ENCODE peak calls at places on chromosome 3, in four cellular contexts. U, B, F and H are unnamed samples.

GRCh38 chr3:132084982-132085381 is 50.2 kb upstream of the CPNE4 start:
- DNase-seq in B (no peak), U (no peak), F (no peak), H (no peak)

GRCh38 chr3:154792828-154793227 is 287.3 kb upstream of the MME start:
- DNase-seq in B (no peak), U (no peak), F (no peak), H (no peak)

GRCh38 chr3:181913254-181913653 is 201.5 kb downstream of the SOX2 start:
- DNase-seq in B (no peak), F (no peak), U (no peak), H (no peak)

GRCh38 chr3:10387881-10388621 is 67.1 kb upstream of the SEC13 start:
- DNase-seq in F (no peak), U (no peak), B (no peak), H (no peak)

GRCh38 chr3:62445267-62445666 is 71.9 kb upstream of the FEZF2 start:
- DNase-seq in U (no peak), B (no peak), F (no peak), H (no peak)

GRCh38 chr3:95994338-95994737 is 820.1 kb upstream of the EPHA6 start:
- DNase-seq in B (no peak), F (no peak), U (no peak), H (no peak)

GRCh38 chr3:187986514-187986934 is 167.4 kb upstream of the LPP start:
- DNase-seq in B (no peak), U (no peak), F (peak; percentile 36), H (no peak)

GRCh38 chr3:124890573-124891190 is 3.5 kb upstream of the ITGB5 start:
- DNase-seq in U (no peak), B (no peak), F (no peak), H (no peak)

GRCh38 chr3:20254268-20255117 is 68.5 kb upstream of the SGO1 start:
- DNase-seq in B (no peak), F (no peak), U (no peak), H (no peak)

GRCh38 chr3:65268411-65268810 is 580.6 kb upstream of the ADAMTS9 start:
- DNase-seq in U (no peak), F (no peak), B (no peak), H (no peak)

GRCh38 chr3:45826908-45827307 is 15.0 kb downstream of the LZTFL1 start:
- DNase-seq in B (no peak), F (no peak), U (no peak), H (no peak)

GRCh38 chr3:169667380-169667671 is 3.8 kb upstream of the MECOM start:
- DNase-seq in F (no peak), B (no peak), U (no peak), H (no peak)

GRCh38 chr3:126666002-126666401 is 11.1 kb upstream of the TXNRD3 start:
- DNase-seq in B (no peak), U (no peak), F (no peak), H (no peak)

GRCh38 chr3:113405180-113405579 is 36.1 kb downstream of the CFAP44 start:
- DNase-seq in F (no peak), U (no peak), B (no peak), H (no peak)

GRCh38 chr3:172467170-172467824 is 19.0 kb upstream of the GHSR start:
- DNase-seq in U (no peak), F (peak; percentile 34), B (no peak), H (no peak)

GRCh38 chr3:30768703-30769550 is 125.5 kb downstream of the GADL1 start:
- DNase-seq in F (peak; percentile 43), B (peak; percentile 73), U (peak; percentile 78), H (peak; percentile 69)

GRCh38 chr3:126180477-126181397 is at the start of gene ALDH1L1:
- DNase-seq in B (peak; percentile 68), F (no peak), U (peak; percentile 92), H (peak; percentile 90)

GRCh38 chr3:9405756-9406155 is 8.3 kb downstream of the SETD5 start:
- DNase-seq in B (no peak), U (no peak), F (no peak), H (no peak)

GRCh38 chr3:13746385-13746784 is 133.5 kb downstream of the WNT7A start:
- DNase-seq in F (no peak), U (no peak), B (no peak), H (no peak)

GRCh38 chr3:13745636-13746035 is 134.2 kb downstream of the WNT7A start:
- DNase-seq in U (no peak), F (no peak), B (no peak), H (no peak)

DNA sequence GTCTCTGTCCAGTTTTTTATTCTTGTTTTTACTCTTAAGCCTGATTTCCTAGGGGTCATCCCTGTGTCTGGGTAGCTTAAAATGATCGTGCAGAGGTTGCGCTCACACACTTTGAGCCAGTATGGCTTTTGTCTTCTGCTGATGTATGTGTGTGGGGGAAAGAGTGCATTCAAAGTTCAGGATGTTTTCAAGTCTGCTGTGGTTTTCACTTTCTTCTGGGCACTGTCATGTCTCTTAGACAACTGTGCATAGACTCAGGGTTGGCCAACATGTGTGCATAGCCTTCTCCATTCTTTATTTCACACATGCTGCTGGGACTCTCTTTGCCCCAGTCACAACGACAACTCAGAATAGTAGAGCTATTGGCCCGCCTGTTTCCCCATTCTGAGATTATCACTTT is 139.1 kb downstream of the WNT7A start:
- DNase-seq in U (no peak), F (no peak), B (no peak), H (no peak)
- TF ChIP-seq POLR2A in U (no peak), F (no peak), B (no peak), H (no peak)

GRCh38 chr3:196942226-196942914 is at the start of gene NCBP2:
- DNase-seq in B (peak; percentile 99), F (peak; percentile 87), U (peak; percentile 99), H (peak; percentile 98)
- TF ChIP-seq POLR2A in B (peak; percentile 72), F (peak; percentile 67), U (peak; percentile 61), H (peak; percentile 81)

GRCh38 chr3:50120364-50121095 is 31.8 kb downstream of the RBM5 start:
- DNase-seq in B (no peak), F (no peak), U (peak; percentile 34), H (no peak)
- TF ChIP-seq POLR2A in B (no peak), F (no peak), U (no peak), H (no peak)

DNA sequence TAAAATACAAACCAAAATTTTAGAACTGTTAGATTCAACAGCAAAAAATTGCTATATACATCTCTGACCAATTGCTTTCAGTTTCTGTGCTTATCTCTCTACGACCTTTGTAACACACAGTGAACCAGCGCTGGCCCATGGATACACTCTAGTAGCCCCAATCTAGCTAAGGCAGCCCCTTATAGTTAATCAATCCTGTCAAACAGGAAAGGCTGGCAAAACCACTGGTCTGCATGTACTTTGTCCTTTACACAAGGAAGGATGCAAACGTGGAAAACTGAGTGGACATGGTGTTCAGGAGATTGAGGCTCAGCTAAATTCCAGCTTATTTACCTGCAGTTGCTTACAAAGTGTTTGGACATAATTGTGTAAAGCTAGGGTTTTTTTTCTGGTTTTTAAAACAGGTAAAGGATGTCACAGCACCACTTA is 25.9 kb downstream of the ADGRG7 start:
- DNase-seq in B (no peak), F (no peak), U (no peak), H (no peak)
- TF ChIP-seq POLR2A in B (no peak), F (no peak), U (no peak), H (no peak)

GRCh38 chr3:152272771-152273242 is 4.1 kb downstream of the MBNL1 start:
- DNase-seq in B (no peak), F (no peak), U (no peak), H (no peak)
- TF ChIP-seq POLR2A in B (no peak), F (no peak), U (no peak), H (no peak)

GRCh38 chr3:69084326-69084667 is 440 bp upstream of the ARL6IP5 start:
- DNase-seq in B (no peak), F (peak; percentile 10), U (no peak), H (no peak)

GRCh38 chr3:69081583-69082262 is 1.6 kb upstream of the UBA3 start:
- DNase-seq in U (no peak), B (no peak), F (no peak), H (no peak)

GRCh38 chr3:69079269-69080159 is 651 bp downstream of the UBA3 start:
- DNase-seq in B (no peak), F (no peak), U (peak; percentile 52), H (no peak)

GRCh38 chr3:69082805-69083204 is 1.9 kb upstream of the ARL6IP5 start:
- DNase-seq in B (no peak), U (no peak), F (no peak), H (no peak)

GRCh38 chr3:69080233-69080644 is at the start of gene UBA3:
- DNase-seq in F (peak; percentile 50), B (peak; percentile 91), U (peak; percentile 92), H (peak; percentile 89)
- TF ChIP-seq POLR2A in F (peak; percentile 80), B (peak; percentile 39), U (no peak), H (peak; percentile 41)

GRCh38 chr3:150385296-150386242 is 22.5 kb upstream of the TSC22D2 start:
- DNase-seq in F (no peak), B (no peak), U (no peak), H (no peak)
- TF ChIP-seq POLR2A in F (no peak), B (no peak), U (no peak), H (no peak)

GRCh38 chr3:16319723-16320122 is 54.7 kb downstream of the OXNAD1 start:
- DNase-seq in U (no peak), B (no peak), F (no peak), H (no peak)

GRCh38 chr3:16325850-16326249 is 60.8 kb downstream of the OXNAD1 start:
- DNase-seq in U (no peak), B (no peak), F (no peak), H (no peak)

GRCh38 chr3:16326724-16327349 is 61.8 kb downstream of the OXNAD1 start:
- DNase-seq in F (no peak), U (no peak), B (no peak), H (no peak)

GRCh38 chr3:16322189-16322588 is 57.2 kb downstream of the OXNAD1 start:
- DNase-seq in B (no peak), F (no peak), U (no peak), H (no peak)

GRCh38 chr3:16323737-16324136 is 58.7 kb downstream of the OXNAD1 start:
- DNase-seq in U (no peak), B (no peak), F (no peak), H (no peak)
- TF ChIP-seq POLR2A in U (no peak), B (no peak), F (no peak), H (no peak)

GRCh38 chr3:44734646-44735168 is 5.3 kb downstream of the ZNF501 start:
- DNase-seq in B (no peak), F (no peak), U (no peak), H (no peak)

DNA sequence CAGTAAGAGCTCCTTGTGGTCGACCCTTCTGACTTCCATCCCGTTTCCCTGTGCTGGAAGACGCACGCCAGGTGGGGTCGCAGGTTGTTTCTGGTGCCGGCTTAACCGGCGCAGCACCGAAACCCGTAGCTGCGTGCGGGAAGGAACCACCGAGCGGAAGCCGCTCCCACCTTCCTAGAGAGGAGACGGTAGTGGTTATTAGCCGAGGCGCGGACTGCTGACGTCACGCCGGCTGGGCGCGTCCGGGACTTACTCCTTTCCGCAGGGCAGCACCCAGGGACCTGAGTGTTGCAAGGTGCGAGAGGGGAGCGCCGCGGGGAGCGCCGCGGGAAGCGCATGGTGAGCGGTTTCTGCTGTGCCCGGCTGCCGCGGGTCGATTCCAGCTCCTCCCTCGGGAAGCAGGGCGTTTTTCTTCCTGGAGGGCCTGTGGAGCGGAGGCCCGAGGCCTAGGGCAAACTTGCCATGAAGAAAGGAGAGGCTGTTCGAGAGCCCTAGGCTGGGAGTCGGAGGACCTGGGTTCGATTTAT is at the start of gene ZNF501:
- DNase-seq in F (no peak), U (peak; percentile 92), B (peak; percentile 80), H (peak; percentile 92)
- TF ChIP-seq POLR2A in F (no peak), U (peak; percentile 43), B (peak; percentile 19), H (peak; percentile 41)